ENCODE peak calls at places on chromosomes 5 and 9, in six cellular contexts. One of them, this sample, is unnamed.

GRCh38 chr9:69085523-69086283 is 50.2 kb downstream of the FXN start:
- DNase-seq in HEK293T: no peak
- DNase-seq in Caki2: no peak
- DNase-seq in Kasumi-1: no peak
- DNase-seq in NCI-H446 treated with DMSO at 0.1 percent for 48 hours: no peak
- DNase-seq in NCI-H1092 treated with DMSO at 0.1 percent for 48 hours: no peak
- DNase-seq in this sample: no peak

GRCh38 chr5:43168175-43168574 is 23.9 kb upstream of the NIM1K start:
- DNase-seq in HEK293T: no peak
- DNase-seq in Caki2: no peak
- DNase-seq in Kasumi-1: no peak
- DNase-seq in NCI-H446 treated with DMSO at 0.1 percent for 48 hours: no peak
- DNase-seq in NCI-H1092 treated with DMSO at 0.1 percent for 48 hours: no peak
- DNase-seq in this sample: no peak

GRCh38 chr9:69442486-69442885 is 117.5 kb downstream of the ENTREP1 start:
- DNase-seq in HEK293T: no peak
- DNase-seq in Caki2: no peak
- DNase-seq in Kasumi-1: no peak
- DNase-seq in NCI-H446 treated with DMSO at 0.1 percent for 48 hours: no peak
- DNase-seq in NCI-H1092 treated with DMSO at 0.1 percent for 48 hours: no peak
- DNase-seq in this sample: no peak

GRCh38 chr5:139640432-139641115 is 7.6 kb upstream of the CXXC5 start:
- DNase-seq in HEK293T: no peak
- DNase-seq in Caki2: no peak
- DNase-seq in Kasumi-1: no peak
- DNase-seq in NCI-H446 treated with DMSO at 0.1 percent for 48 hours: no peak
- DNase-seq in NCI-H1092 treated with DMSO at 0.1 percent for 48 hours: no peak
- DNase-seq in this sample: no peak

GRCh38 chr5:600551-601541 is 11.3 kb upstream of the CEP72 start:
- DNase-seq in HEK293T: no peak
- DNase-seq in Caki2: no peak
- DNase-seq in Kasumi-1: no peak
- DNase-seq in NCI-H446 treated with DMSO at 0.1 percent for 48 hours: no peak
- DNase-seq in NCI-H1092 treated with DMSO at 0.1 percent for 48 hours: no peak
- DNase-seq in this sample: no peak

GRCh38 chr5:174827521-174827920 is 103.1 kb downstream of the MSX2 start:
- DNase-seq in HEK293T: no peak
- DNase-seq in Caki2: peak
- DNase-seq in Kasumi-1: no peak
- DNase-seq in NCI-H446 treated with DMSO at 0.1 percent for 48 hours: no peak
- DNase-seq in NCI-H1092 treated with DMSO at 0.1 percent for 48 hours: no peak
- DNase-seq in this sample: no peak

GRCh38 chr5:139204196-139204595 is 6.0 kb upstream of the SIL1 start:
- DNase-seq in HEK293T: no peak
- DNase-seq in Caki2: no peak
- DNase-seq in Kasumi-1: no peak
- DNase-seq in NCI-H446 treated with DMSO at 0.1 percent for 48 hours: peak
- DNase-seq in NCI-H1092 treated with DMSO at 0.1 percent for 48 hours: no peak
- DNase-seq in this sample: no peak

GRCh38 chr5:6732634-6733410 is 19.6 kb downstream of the TENT4A start:
- DNase-seq in HEK293T: no peak
- DNase-seq in Caki2: no peak
- DNase-seq in Kasumi-1: peak
- DNase-seq in NCI-H446 treated with DMSO at 0.1 percent for 48 hours: peak
- DNase-seq in NCI-H1092 treated with DMSO at 0.1 percent for 48 hours: peak
- DNase-seq in this sample: no peak

GRCh38 chr5:179804599-179804947 is 2.1 kb downstream of the MGAT4B start:
- DNase-seq in HEK293T: no peak
- DNase-seq in Caki2: no peak
- DNase-seq in Kasumi-1: no peak
- DNase-seq in NCI-H446 treated with DMSO at 0.1 percent for 48 hours: no peak
- DNase-seq in NCI-H1092 treated with DMSO at 0.1 percent for 48 hours: no peak
- DNase-seq in this sample: no peak

GRCh38 chr5:35415305-35415704 is 185.0 kb upstream of the PRLR start:
- DNase-seq in HEK293T: no peak
- DNase-seq in Caki2: no peak
- DNase-seq in Kasumi-1: no peak
- DNase-seq in NCI-H446 treated with DMSO at 0.1 percent for 48 hours: no peak
- DNase-seq in NCI-H1092 treated with DMSO at 0.1 percent for 48 hours: no peak
- DNase-seq in this sample: no peak

GRCh38 chr9:71726723-71727122 is 41.6 kb downstream of the CEMIP2 start:
- DNase-seq in HEK293T: no peak
- DNase-seq in Caki2: no peak
- DNase-seq in Kasumi-1: no peak
- DNase-seq in NCI-H446 treated with DMSO at 0.1 percent for 48 hours: no peak
- DNase-seq in NCI-H1092 treated with DMSO at 0.1 percent for 48 hours: no peak
- DNase-seq in this sample: no peak

GRCh38 chr5:17315710-17316221 is 98.3 kb downstream of the BASP1 start:
- DNase-seq in HEK293T: no peak
- DNase-seq in Caki2: no peak
- DNase-seq in Kasumi-1: no peak
- DNase-seq in NCI-H446 treated with DMSO at 0.1 percent for 48 hours: peak
- DNase-seq in NCI-H1092 treated with DMSO at 0.1 percent for 48 hours: no peak
- DNase-seq in this sample: no peak

GRCh38 chr5:8057764-8058163 is 188.8 kb downstream of the MTRR start:
- DNase-seq in HEK293T: no peak
- DNase-seq in Caki2: peak
- DNase-seq in Kasumi-1: no peak
- DNase-seq in NCI-H446 treated with DMSO at 0.1 percent for 48 hours: no peak
- DNase-seq in NCI-H1092 treated with DMSO at 0.1 percent for 48 hours: no peak
- DNase-seq in this sample: no peak

GRCh38 chr9:76403352-76403751 is 9.1 kb upstream of the RFK start:
- DNase-seq in HEK293T: peak
- DNase-seq in Caki2: peak
- DNase-seq in Kasumi-1: peak
- DNase-seq in NCI-H446 treated with DMSO at 0.1 percent for 48 hours: no peak
- DNase-seq in NCI-H1092 treated with DMSO at 0.1 percent for 48 hours: peak
- DNase-seq in this sample: peak

GRCh38 chr9:22990349-22990748 is 543.7 kb downstream of the DMRTA1 start:
- DNase-seq in HEK293T: no peak
- DNase-seq in Caki2: no peak
- DNase-seq in Kasumi-1: no peak
- DNase-seq in NCI-H446 treated with DMSO at 0.1 percent for 48 hours: no peak
- DNase-seq in NCI-H1092 treated with DMSO at 0.1 percent for 48 hours: no peak
- DNase-seq in this sample: no peak

GRCh38 chr9:129852575-129852974 is 17.3 kb downstream of the USP20 start:
- DNase-seq in HEK293T: no peak
- DNase-seq in Caki2: no peak
- DNase-seq in Kasumi-1: no peak
- DNase-seq in NCI-H446 treated with DMSO at 0.1 percent for 48 hours: no peak
- DNase-seq in NCI-H1092 treated with DMSO at 0.1 percent for 48 hours: no peak
- DNase-seq in this sample: no peak

GRCh38 chr9:137406876-137407589 is 15.9 kb downstream of the EXD3 start:
- DNase-seq in HEK293T: peak
- DNase-seq in Caki2: no peak
- DNase-seq in Kasumi-1: peak
- DNase-seq in NCI-H446 treated with DMSO at 0.1 percent for 48 hours: no peak
- DNase-seq in NCI-H1092 treated with DMSO at 0.1 percent for 48 hours: peak
- DNase-seq in this sample: peak

GRCh38 chr5:64299805-64300204 is 134.2 kb downstream of the RNF180 start:
- DNase-seq in HEK293T: no peak
- DNase-seq in Caki2: no peak
- DNase-seq in Kasumi-1: no peak
- DNase-seq in NCI-H446 treated with DMSO at 0.1 percent for 48 hours: no peak
- DNase-seq in NCI-H1092 treated with DMSO at 0.1 percent for 48 hours: no peak
- DNase-seq in this sample: no peak

GRCh38 chr9:136697146-136697820 is 10.0 kb upstream of the AGPAT2 start:
- DNase-seq in HEK293T: no peak
- DNase-seq in Caki2: peak
- DNase-seq in Kasumi-1: no peak
- DNase-seq in NCI-H446 treated with DMSO at 0.1 percent for 48 hours: no peak
- DNase-seq in NCI-H1092 treated with DMSO at 0.1 percent for 48 hours: no peak
- DNase-seq in this sample: no peak

GRCh38 chr5:40318378-40318777 is 361.3 kb upstream of the PTGER4 start:
- DNase-seq in HEK293T: no peak
- DNase-seq in Caki2: no peak
- DNase-seq in Kasumi-1: no peak
- DNase-seq in NCI-H446 treated with DMSO at 0.1 percent for 48 hours: no peak
- DNase-seq in NCI-H1092 treated with DMSO at 0.1 percent for 48 hours: no peak
- DNase-seq in this sample: no peak

GRCh38 chr5:96219580-96220281 is 213.3 kb downstream of the PCSK1 start:
- DNase-seq in HEK293T: no peak
- DNase-seq in Caki2: peak
- DNase-seq in Kasumi-1: no peak
- DNase-seq in NCI-H446 treated with DMSO at 0.1 percent for 48 hours: no peak
- DNase-seq in NCI-H1092 treated with DMSO at 0.1 percent for 48 hours: no peak
- DNase-seq in this sample: peak